ENCODE peak calls at places on chromosomes 3 and 15, in five cellular contexts. One of them, this sample, is unnamed.

GRCh38 chr3:60760145-60760544 is 491.1 kb downstream of the FHIT start:
- DNase-seq in myocyte: no peak
- DNase-seq in pons: no peak
- DNase-seq in effector CD8-positive, alpha-beta T cell: no peak
- DNase-seq in caudate nucleus: no peak
- DNase-seq in this sample: no peak

GRCh38 chr3:69144631-69145244 is 22.3 kb upstream of the LMOD3 start:
- DNase-seq in myocyte: no peak
- DNase-seq in pons: no peak
- DNase-seq in effector CD8-positive, alpha-beta T cell: no peak
- DNase-seq in caudate nucleus: no peak
- DNase-seq in this sample: no peak

GRCh38 chr3:13319821-13320220 is 100.3 kb downstream of the NUP210 start:
- DNase-seq in myocyte: no peak
- DNase-seq in pons: no peak
- DNase-seq in effector CD8-positive, alpha-beta T cell: no peak
- DNase-seq in caudate nucleus: no peak
- DNase-seq in this sample: no peak

GRCh38 chr3:66638717-66639116 is 137.9 kb upstream of the LRIG1 start:
- DNase-seq in myocyte: no peak
- DNase-seq in pons: peak; percentile 22
- DNase-seq in effector CD8-positive, alpha-beta T cell: no peak
- DNase-seq in caudate nucleus: no peak
- DNase-seq in this sample: no peak

GRCh38 chr3:140432176-140432753 is 245.6 kb upstream of the TRIM42 start:
- DNase-seq in myocyte: peak; percentile 69
- DNase-seq in pons: peak; percentile 21
- DNase-seq in effector CD8-positive, alpha-beta T cell: no peak
- DNase-seq in caudate nucleus: no peak
- DNase-seq in this sample: no peak

GRCh38 chr3:32106132-32106928 is at the start of gene GPD1L:
- DNase-seq in myocyte: peak; percentile 96
- DNase-seq in pons: peak; percentile 97
- DNase-seq in effector CD8-positive, alpha-beta T cell: peak; percentile 76
- DNase-seq in caudate nucleus: peak; percentile 97
- DNase-seq in this sample: peak; percentile 97

GRCh38 chr3:42189746-42190145 is 76.2 kb downstream of the CCK start:
- DNase-seq in myocyte: no peak
- DNase-seq in pons: no peak
- DNase-seq in effector CD8-positive, alpha-beta T cell: no peak
- DNase-seq in caudate nucleus: no peak
- DNase-seq in this sample: no peak

GRCh38 chr3:25803833-25804232 is 13.9 kb downstream of the OXSM start:
- DNase-seq in myocyte: no peak
- DNase-seq in pons: no peak
- DNase-seq in effector CD8-positive, alpha-beta T cell: no peak
- DNase-seq in caudate nucleus: no peak
- DNase-seq in this sample: no peak

GRCh38 chr3:46705022-46705530 is 3.9 kb downstream of the TMIE start:
- DNase-seq in myocyte: peak; percentile 87
- DNase-seq in pons: peak; percentile 59
- DNase-seq in effector CD8-positive, alpha-beta T cell: peak; percentile 45
- DNase-seq in caudate nucleus: peak; percentile 38
- DNase-seq in this sample: peak; percentile 57

GRCh38 chr3:118978393-118978758 is 56.3 kb downstream of the IGSF11 start:
- DNase-seq in myocyte: peak; percentile 54
- DNase-seq in pons: no peak
- DNase-seq in effector CD8-positive, alpha-beta T cell: no peak
- DNase-seq in caudate nucleus: no peak
- DNase-seq in this sample: no peak

GRCh38 chr3:49238274-49239127 is 38.5 kb downstream of the C3orf62 start:
- DNase-seq in myocyte: peak; percentile 40
- DNase-seq in pons: peak; percentile 84
- DNase-seq in effector CD8-positive, alpha-beta T cell: no peak
- DNase-seq in caudate nucleus: no peak
- DNase-seq in this sample: no peak

GRCh38 chr3:143201870-143202269 is 82.3 kb downstream of the CHST2 start:
- DNase-seq in myocyte: no peak
- DNase-seq in pons: no peak
- DNase-seq in effector CD8-positive, alpha-beta T cell: no peak
- DNase-seq in caudate nucleus: no peak
- DNase-seq in this sample: no peak

GRCh38 chr15:70415330-70415884 is 317.7 kb upstream of the TLE3 start:
- DNase-seq in myocyte: peak; percentile 81
- DNase-seq in pons: no peak
- DNase-seq in effector CD8-positive, alpha-beta T cell: no peak
- DNase-seq in caudate nucleus: no peak
- DNase-seq in this sample: no peak

GRCh38 chr3:155714295-155714718 is 30.6 kb downstream of the PLCH1 start:
- DNase-seq in myocyte: no peak
- DNase-seq in pons: no peak
- DNase-seq in effector CD8-positive, alpha-beta T cell: no peak
- DNase-seq in caudate nucleus: no peak
- DNase-seq in this sample: no peak

GRCh38 chr3:8464668-8465067 is 37.0 kb upstream of the LMCD1 start:
- DNase-seq in myocyte: no peak
- DNase-seq in pons: peak; percentile 83
- DNase-seq in effector CD8-positive, alpha-beta T cell: no peak
- DNase-seq in caudate nucleus: no peak
- DNase-seq in this sample: no peak

GRCh38 chr3:45066109-45066801 is 40.2 kb downstream of the CLEC3B start:
- DNase-seq in myocyte: peak; percentile 32
- DNase-seq in pons: no peak
- DNase-seq in effector CD8-positive, alpha-beta T cell: no peak
- DNase-seq in caudate nucleus: no peak
- DNase-seq in this sample: no peak

GRCh38 chr15:101138913-101139880 is 112.7 kb downstream of the CHSY1 start:
- DNase-seq in myocyte: no peak
- DNase-seq in pons: no peak
- DNase-seq in effector CD8-positive, alpha-beta T cell: no peak
- DNase-seq in caudate nucleus: no peak
- DNase-seq in this sample: no peak

GRCh38 chr3:100103558-100104441 is 10.5 kb downstream of the FILIP1L start:
- DNase-seq in myocyte: peak; percentile 87
- DNase-seq in pons: no peak
- DNase-seq in effector CD8-positive, alpha-beta T cell: no peak
- DNase-seq in caudate nucleus: no peak
- DNase-seq in this sample: no peak

GRCh38 chr3:21330293-21330692 is 420.7 kb downstream of the ZNF385D start:
- DNase-seq in myocyte: no peak
- DNase-seq in pons: no peak
- DNase-seq in effector CD8-positive, alpha-beta T cell: no peak
- DNase-seq in caudate nucleus: no peak
- DNase-seq in this sample: no peak

GRCh38 chr15:97522362-97522761 is 438.1 kb upstream of the ARRDC4 start:
- DNase-seq in myocyte: no peak
- DNase-seq in pons: no peak
- DNase-seq in effector CD8-positive, alpha-beta T cell: no peak
- DNase-seq in caudate nucleus: no peak
- DNase-seq in this sample: no peak

GRCh38 chr15:93173369-93173768 is 84.4 kb upstream of the RGMA start:
- DNase-seq in myocyte: no peak
- DNase-seq in pons: no peak
- DNase-seq in effector CD8-positive, alpha-beta T cell: no peak
- DNase-seq in caudate nucleus: no peak
- DNase-seq in this sample: no peak

GRCh38 chr3:99131876-99132275 is 230.4 kb upstream of the DCBLD2 start:
- DNase-seq in myocyte: no peak
- DNase-seq in pons: no peak
- DNase-seq in effector CD8-positive, alpha-beta T cell: no peak
- DNase-seq in caudate nucleus: no peak
- DNase-seq in this sample: no peak

GRCh38 chr3:170046269-170047132 is 8.7 kb downstream of the GPR160 start:
- DNase-seq in myocyte: no peak
- DNase-seq in pons: no peak
- DNase-seq in effector CD8-positive, alpha-beta T cell: no peak
- DNase-seq in caudate nucleus: no peak
- DNase-seq in this sample: no peak

GRCh38 chr15:96122077-96123027 is 208.1 kb upstream of the NR2F2 start:
- DNase-seq in myocyte: no peak
- DNase-seq in pons: no peak
- DNase-seq in effector CD8-positive, alpha-beta T cell: no peak
- DNase-seq in caudate nucleus: no peak
- DNase-seq in this sample: no peak

GRCh38 chr3:142844339-142844977 is 44.4 kb downstream of the PCOLCE2 start:
- DNase-seq in myocyte: peak; percentile 20
- DNase-seq in pons: no peak
- DNase-seq in effector CD8-positive, alpha-beta T cell: no peak
- DNase-seq in caudate nucleus: no peak
- DNase-seq in this sample: no peak

GRCh38 chr3:168544097-168544957 is 448.6 kb upstream of the GOLIM4 start:
- DNase-seq in myocyte: no peak
- DNase-seq in pons: no peak
- DNase-seq in effector CD8-positive, alpha-beta T cell: no peak
- DNase-seq in caudate nucleus: no peak
- DNase-seq in this sample: no peak

GRCh38 chr3:141875893-141876380 is 506 bp upstream of the ATP1B3 start:
- DNase-seq in myocyte: peak; percentile 65
- DNase-seq in pons: no peak
- DNase-seq in effector CD8-positive, alpha-beta T cell: peak; percentile 72
- DNase-seq in caudate nucleus: peak; percentile 72
- DNase-seq in this sample: peak; percentile 54

This sample was measured in occipital lobe.